ENCODE peak calls at places on chromosomes 3 and 15, in nine cellular contexts. P is upper lobe of left lung, G is psoas muscle, I is coronary artery, M is Peyer's patch, C is cardiac muscle cell, W is astrocyte of the cerebellum, F is foreskin fibroblast, U is tibial artery. S is an unnamed sample.

GRCh38 chr3:7978104-7978457 is 523.5 kb upstream of the LMCD1 start:
- DNase-seq in P (peak), G (no peak), I (no peak), M (no peak), C (no peak), W (no peak), F (no peak), U (no peak), S (no peak)

GRCh38 chr3:46924921-46925584 is 47.5 kb downstream of the PTH1R start:
- DNase-seq in P (no peak), G (peak), I (no peak), M (no peak), C (no peak), W (no peak), F (no peak), U (peak), S (no peak)

GRCh38 chr3:111858641-111859040 is 424 bp upstream of the PHLDB2 start:
- DNase-seq in P (no peak), G (no peak), I (no peak), M (no peak), C (no peak), W (no peak), F (no peak), U (no peak), S (no peak)

GRCh38 chr3:46706771-46707582 is 5.8 kb downstream of the TMIE start:
- DNase-seq in P (no peak), G (peak), I (peak), M (peak), C (no peak), W (no peak), F (no peak), U (peak), S (no peak)

GRCh38 chr3:143166376-143166775 is 46.8 kb downstream of the CHST2 start:
- DNase-seq in P (no peak), G (no peak), I (no peak), M (no peak), C (no peak), W (no peak), F (no peak), U (no peak), S (no peak)

GRCh38 chr3:149534671-149535394 is 60.3 kb downstream of the TM4SF4 start:
- DNase-seq in P (no peak), G (no peak), I (no peak), M (no peak), C (peak), W (no peak), F (no peak), U (no peak), S (no peak)

GRCh38 chr15:77983708-77984445 is 93.6 kb downstream of the TBC1D2B start:
- DNase-seq in P (no peak), G (no peak), I (no peak), M (no peak), C (no peak), W (no peak), F (no peak), U (peak), S (no peak)

GRCh38 chr3:170021083-170021482 is 16.7 kb upstream of the GPR160 start:
- DNase-seq in P (no peak), G (no peak), I (no peak), M (no peak), C (no peak), W (no peak), F (no peak), U (no peak), S (no peak)

GRCh38 chr3:155673411-155673810 is 71.5 kb downstream of the PLCH1 start:
- DNase-seq in P (no peak), G (no peak), I (no peak), M (no peak), C (no peak), W (no peak), F (no peak), U (no peak), S (no peak)

GRCh38 chr15:55403531-55403930 is 4.6 kb downstream of the CCPG1 start:
- DNase-seq in P (no peak), G (no peak), I (no peak), M (no peak), C (no peak), W (no peak), F (no peak), U (no peak), S (no peak)

GRCh38 chr3:13353936-13354542 is 66.1 kb downstream of the NUP210 start:
- DNase-seq in P (no peak), G (no peak), I (no peak), M (no peak), C (peak), W (no peak), F (no peak), U (no peak), S (no peak)
- TF ChIP-seq CTCF in P (no peak), G (no peak), I (no peak), M (no peak), C (peak), W (peak), F (peak), U (no peak), S (peak)

GRCh38 chr3:30641612-30642251 is 35.3 kb downstream of the TGFBR2 start:
- DNase-seq in P (no peak), G (no peak), I (no peak), M (no peak), C (no peak), W (no peak), F (no peak), U (no peak), S (no peak)
- H3K4me3 ChIP-seq in P (no peak), G (no peak), I (no peak), M (no peak), C (no peak), W (no peak), F (no peak), U (no peak), S (no peak)

DNA sequence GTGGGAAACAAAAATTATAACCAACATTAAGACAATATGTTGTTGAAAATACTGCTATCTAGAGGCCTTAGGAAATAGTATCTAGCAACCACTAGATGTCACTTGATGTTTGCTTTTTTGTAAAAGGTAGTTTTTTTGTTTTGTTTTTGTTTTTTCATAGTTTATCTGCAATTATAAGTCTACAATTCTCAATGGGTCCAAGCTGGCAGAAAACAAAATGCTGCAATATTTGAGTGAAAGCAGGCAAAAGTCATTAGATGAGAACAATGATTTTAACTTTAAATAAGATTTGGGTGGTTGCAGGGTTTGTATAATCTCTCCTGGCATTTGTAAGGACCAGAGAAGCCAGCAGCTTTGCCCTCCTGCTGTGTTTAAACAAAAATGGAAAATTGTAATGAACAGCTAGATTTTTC is 27.0 kb downstream of the DUT start:
- DNase-seq in P (no peak), G (no peak), I (no peak), M (no peak), C (peak), W (peak), F (no peak), U (no peak), S (no peak)
- TF ChIP-seq CTCF in P (peak), G (peak), I (peak), M (peak), C (peak), W (peak), F (peak), U (peak), S (peak)

GRCh38 chr15:85706779-85707518 is 87.8 kb downstream of the KLHL25 start:
- DNase-seq in P (no peak), G (no peak), I (peak), M (peak), C (no peak), W (no peak), F (no peak), U (no peak), S (no peak)
- H3K4me3 ChIP-seq in P (no peak), G (peak), I (peak), M (peak), C (no peak), W (no peak), F (peak), U (peak), S (no peak)

GRCh38 chr3:193546129-193546528 is 8.6 kb downstream of the ATP13A4 start:
- DNase-seq in P (no peak), G (no peak), I (no peak), M (no peak), C (no peak), W (no peak), F (no peak), U (no peak), S (no peak)
- TF ChIP-seq CTCF in P (no peak), G (no peak), I (no peak), M (no peak), C (no peak), W (no peak), F (no peak), U (no peak), S (no peak)

DNA sequence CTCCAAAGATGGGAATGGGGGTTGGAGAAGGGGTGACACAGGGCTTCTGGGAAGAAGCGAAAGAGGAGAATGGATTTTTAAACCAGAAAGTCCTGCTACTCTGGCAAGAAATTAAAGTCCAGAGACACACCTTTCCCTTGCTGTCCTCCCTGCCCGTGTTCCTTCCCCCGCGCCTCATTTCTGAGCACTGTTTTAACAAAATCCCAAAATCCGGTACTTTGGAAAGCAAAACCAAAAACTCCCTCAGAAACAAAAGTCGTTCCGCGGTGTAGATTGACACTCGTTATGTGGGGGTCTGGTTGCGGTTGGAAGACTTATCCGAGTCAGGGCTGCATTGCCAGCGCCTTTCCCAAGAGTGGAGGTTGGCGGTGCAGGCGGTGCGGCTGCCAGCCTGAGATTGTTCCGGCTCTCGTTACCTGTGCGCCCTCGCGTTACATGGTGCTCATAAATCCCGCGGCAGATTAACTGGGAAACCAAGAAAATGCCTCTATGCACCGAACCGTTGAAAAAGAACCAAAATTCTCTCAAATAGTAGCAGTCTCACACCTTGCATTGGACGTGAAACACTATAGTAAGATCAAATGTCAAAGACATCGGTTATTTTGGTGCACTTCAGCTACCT is 217.8 kb downstream of the MEIS2 start:
- DNase-seq in P (peak), G (peak), I (no peak), M (no peak), C (peak), W (no peak), F (no peak), U (no peak), S (no peak)
- H3K4me3 ChIP-seq in P (no peak), G (peak), I (peak), M (peak), C (peak), W (peak), F (peak), U (peak), S (no peak)

GRCh38 chr3:31531465-31531991 is 1.2 kb upstream of the STT3B start:
- DNase-seq in P (no peak), G (no peak), I (no peak), M (no peak), C (peak), W (no peak), F (no peak), U (no peak), S (no peak)
- TF ChIP-seq CTCF in P (no peak), G (no peak), I (no peak), M (no peak), C (peak), W (peak), F (peak), U (peak), S (peak)

GRCh38 chr3:130707914-130708601 is 38.6 kb downstream of the PIK3R4 start:
- DNase-seq in P (no peak), G (no peak), I (no peak), M (no peak), C (no peak), W (no peak), F (no peak), U (no peak), S (no peak)
- H3K4me3 ChIP-seq in P (no peak), G (no peak), I (no peak), M (no peak), C (no peak), W (no peak), F (no peak), U (no peak), S (no peak)

DNA sequence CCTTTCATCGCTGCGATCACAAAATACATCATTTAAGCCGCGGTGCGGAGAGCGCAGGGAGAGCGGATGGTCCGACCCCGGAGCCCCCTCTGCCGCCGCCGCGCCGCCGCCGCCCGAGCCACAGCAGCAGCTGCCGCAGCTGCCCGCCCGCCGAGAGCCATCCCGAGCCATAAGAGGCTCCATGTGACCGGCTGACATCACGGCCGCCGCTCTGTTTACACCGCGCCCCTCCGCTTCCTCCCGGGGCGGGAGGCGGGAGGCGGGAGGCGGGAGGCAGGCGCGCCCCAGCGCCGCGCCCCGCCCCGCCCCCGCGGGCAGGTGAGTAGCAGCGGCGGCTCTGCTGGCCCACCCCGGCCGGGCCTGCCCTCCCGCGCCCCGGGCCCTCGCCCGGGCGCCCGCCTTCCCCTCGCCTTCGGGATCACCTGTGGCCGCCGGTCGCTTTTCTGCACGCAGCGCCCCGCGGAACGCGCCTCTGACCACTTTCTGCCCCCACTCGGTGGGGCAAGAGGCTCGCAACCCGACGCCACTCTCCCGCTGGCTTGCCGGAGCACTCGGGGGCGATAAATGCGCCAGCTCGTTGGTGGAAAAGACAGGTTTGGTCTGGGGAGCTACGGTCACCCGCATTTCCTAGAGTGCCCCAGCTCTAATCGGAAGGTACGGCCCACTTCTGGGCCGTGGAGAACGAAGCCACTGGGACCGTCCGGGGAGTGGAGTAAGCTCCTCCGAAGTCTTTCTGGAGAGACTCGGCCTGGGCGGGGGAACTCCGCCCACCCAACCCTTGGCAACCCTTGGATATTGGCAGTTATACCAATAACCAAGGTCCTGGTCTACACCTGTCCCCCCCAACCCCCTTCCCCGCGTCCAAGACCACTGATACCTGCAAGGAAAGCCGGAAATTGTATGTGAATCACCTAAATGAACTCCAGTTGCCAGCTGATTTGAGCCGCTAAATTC is 113.7 kb upstream of the ICE2 start:
- DNase-seq in P (peak), G (peak), I (peak), M (peak), C (peak), W (no peak), F (peak), U (peak), S (peak)
- TF ChIP-seq CTCF in P (no peak), G (peak), I (no peak), M (peak), C (no peak), W (no peak), F (no peak), U (peak), S (peak)

S was measured in retinal pigment epithelial cell.